ENCODE peak calls at places on chromosomes 6 and 20, in nine cellular contexts. One of them, this sample, is unnamed.

GRCh38 chr20:33301192-33301930 is 18.3 kb downstream of the BPIFB1 start:
- DNase-seq in choroid plexus epithelial cell: peak
- DNase-seq in CD8-positive, alpha-beta memory T cell: no peak
- DNase-seq in psoas muscle: no peak
- DNase-seq in HL-60: no peak
- DNase-seq in small intestine: no peak
- DNase-seq in cardiac fibroblast: peak
- DNase-seq in ascending aorta: no peak
- DNase-seq in esophagus squamous epithelium: no peak
- DNase-seq in this sample: no peak

GRCh38 chr6:6810727-6811126 is 222.2 kb downstream of the LY86 start:
- DNase-seq in ascending aorta: no peak
- DNase-seq in cardiac fibroblast: no peak
- DNase-seq in choroid plexus epithelial cell: no peak
- DNase-seq in psoas muscle: no peak
- DNase-seq in esophagus squamous epithelium: no peak
- DNase-seq in HL-60: no peak
- DNase-seq in small intestine: no peak
- DNase-seq in CD8-positive, alpha-beta memory T cell: peak
- DNase-seq in this sample: no peak

GRCh38 chr20:41395669-41396664 is 29.3 kb upstream of the EMILIN3 start:
- DNase-seq in HL-60: no peak
- DNase-seq in psoas muscle: no peak
- DNase-seq in CD8-positive, alpha-beta memory T cell: no peak
- DNase-seq in choroid plexus epithelial cell: no peak
- DNase-seq in esophagus squamous epithelium: no peak
- DNase-seq in small intestine: no peak
- DNase-seq in ascending aorta: no peak
- DNase-seq in cardiac fibroblast: no peak
- DNase-seq in this sample: no peak

GRCh38 chr6:166477647-166478365 is 95.1 kb upstream of the MPC1 start:
- DNase-seq in psoas muscle: peak
- DNase-seq in cardiac fibroblast: peak
- DNase-seq in CD8-positive, alpha-beta memory T cell: no peak
- DNase-seq in HL-60: no peak
- DNase-seq in choroid plexus epithelial cell: no peak
- DNase-seq in ascending aorta: no peak
- DNase-seq in small intestine: no peak
- DNase-seq in esophagus squamous epithelium: no peak
- DNase-seq in this sample: no peak

GRCh38 chr20:18672826-18673225 is 85.0 kb downstream of the DTD1 start:
- DNase-seq in small intestine: peak
- DNase-seq in ascending aorta: no peak
- DNase-seq in choroid plexus epithelial cell: no peak
- DNase-seq in esophagus squamous epithelium: no peak
- DNase-seq in CD8-positive, alpha-beta memory T cell: no peak
- DNase-seq in cardiac fibroblast: no peak
- DNase-seq in psoas muscle: no peak
- DNase-seq in HL-60: no peak
- DNase-seq in this sample: no peak

GRCh38 chr20:21302645-21303060 is 478 bp upstream of the XRN2 start:
- DNase-seq in HL-60: no peak
- DNase-seq in cardiac fibroblast: no peak
- DNase-seq in psoas muscle: no peak
- DNase-seq in small intestine: no peak
- DNase-seq in ascending aorta: no peak
- DNase-seq in choroid plexus epithelial cell: no peak
- DNase-seq in esophagus squamous epithelium: no peak
- DNase-seq in CD8-positive, alpha-beta memory T cell: no peak
- DNase-seq in this sample: no peak

GRCh38 chr20:35837577-35838195 is 65.9 kb downstream of the PHF20 start:
- DNase-seq in psoas muscle: no peak
- DNase-seq in ascending aorta: no peak
- DNase-seq in HL-60: no peak
- DNase-seq in choroid plexus epithelial cell: peak
- DNase-seq in cardiac fibroblast: no peak
- DNase-seq in esophagus squamous epithelium: no peak
- DNase-seq in small intestine: no peak
- DNase-seq in CD8-positive, alpha-beta memory T cell: no peak
- DNase-seq in this sample: no peak

GRCh38 chr20:42530855-42531674 is 658.6 kb downstream of the PTPRT start:
- DNase-seq in small intestine: peak
- DNase-seq in choroid plexus epithelial cell: peak
- DNase-seq in cardiac fibroblast: peak
- DNase-seq in psoas muscle: no peak
- DNase-seq in esophagus squamous epithelium: no peak
- DNase-seq in HL-60: peak
- DNase-seq in ascending aorta: no peak
- DNase-seq in CD8-positive, alpha-beta memory T cell: no peak
- DNase-seq in this sample: peak

GRCh38 chr6:43877463-43878126 is 107.6 kb downstream of the VEGFA start:
- DNase-seq in choroid plexus epithelial cell: no peak
- DNase-seq in esophagus squamous epithelium: no peak
- DNase-seq in psoas muscle: no peak
- DNase-seq in cardiac fibroblast: no peak
- DNase-seq in HL-60: no peak
- DNase-seq in CD8-positive, alpha-beta memory T cell: no peak
- DNase-seq in ascending aorta: no peak
- DNase-seq in small intestine: no peak
- DNase-seq in this sample: no peak

GRCh38 chr20:34546751-34547181 is 11.8 kb upstream of the MAP1LC3A start:
- DNase-seq in HL-60: no peak
- DNase-seq in ascending aorta: no peak
- DNase-seq in CD8-positive, alpha-beta memory T cell: no peak
- DNase-seq in choroid plexus epithelial cell: no peak
- DNase-seq in small intestine: peak
- DNase-seq in psoas muscle: no peak
- DNase-seq in cardiac fibroblast: no peak
- DNase-seq in esophagus squamous epithelium: no peak
- DNase-seq in this sample: no peak

GRCh38 chr20:34074101-34074760 is 37.8 kb downstream of the EIF2S2 start:
- DNase-seq in ascending aorta: no peak
- DNase-seq in esophagus squamous epithelium: no peak
- DNase-seq in choroid plexus epithelial cell: no peak
- DNase-seq in small intestine: no peak
- DNase-seq in psoas muscle: no peak
- DNase-seq in HL-60: no peak
- DNase-seq in CD8-positive, alpha-beta memory T cell: no peak
- DNase-seq in cardiac fibroblast: no peak
- DNase-seq in this sample: no peak

GRCh38 chr6:107345398-107345797 is 114.0 kb downstream of the PDSS2 start:
- DNase-seq in psoas muscle: no peak
- DNase-seq in choroid plexus epithelial cell: no peak
- DNase-seq in small intestine: no peak
- DNase-seq in ascending aorta: no peak
- DNase-seq in esophagus squamous epithelium: no peak
- DNase-seq in CD8-positive, alpha-beta memory T cell: no peak
- DNase-seq in cardiac fibroblast: no peak
- DNase-seq in HL-60: peak
- DNase-seq in this sample: no peak

GRCh38 chr6:121809211-121809610 is 373.8 kb downstream of the GJA1 start:
- DNase-seq in HL-60: no peak
- DNase-seq in choroid plexus epithelial cell: peak
- DNase-seq in cardiac fibroblast: peak
- DNase-seq in esophagus squamous epithelium: no peak
- DNase-seq in ascending aorta: no peak
- DNase-seq in psoas muscle: no peak
- DNase-seq in small intestine: no peak
- DNase-seq in CD8-positive, alpha-beta memory T cell: no peak
- DNase-seq in this sample: no peak

GRCh38 chr6:9830808-9831207 is 584.1 kb downstream of the TFAP2A start:
- DNase-seq in esophagus squamous epithelium: no peak
- DNase-seq in small intestine: no peak
- DNase-seq in choroid plexus epithelial cell: no peak
- DNase-seq in cardiac fibroblast: no peak
- DNase-seq in ascending aorta: no peak
- DNase-seq in psoas muscle: no peak
- DNase-seq in HL-60: no peak
- DNase-seq in CD8-positive, alpha-beta memory T cell: no peak
- DNase-seq in this sample: no peak

GRCh38 chr6:5587648-5588047 is 326.3 kb downstream of the FARS2 start:
- DNase-seq in CD8-positive, alpha-beta memory T cell: no peak
- DNase-seq in cardiac fibroblast: no peak
- DNase-seq in small intestine: no peak
- DNase-seq in choroid plexus epithelial cell: no peak
- DNase-seq in HL-60: no peak
- DNase-seq in ascending aorta: no peak
- DNase-seq in esophagus squamous epithelium: no peak
- DNase-seq in psoas muscle: no peak
- DNase-seq in this sample: no peak

GRCh38 chr6:9520417-9521151 is 894.3 kb downstream of the TFAP2A start:
- DNase-seq in esophagus squamous epithelium: no peak
- DNase-seq in CD8-positive, alpha-beta memory T cell: no peak
- DNase-seq in choroid plexus epithelial cell: peak
- DNase-seq in small intestine: no peak
- DNase-seq in HL-60: no peak
- DNase-seq in ascending aorta: no peak
- DNase-seq in cardiac fibroblast: peak
- DNase-seq in psoas muscle: no peak
- DNase-seq in this sample: no peak

GRCh38 chr20:8782804-8783203 is 286.1 kb upstream of the PLCB4 start:
- DNase-seq in ascending aorta: no peak
- DNase-seq in cardiac fibroblast: peak
- DNase-seq in esophagus squamous epithelium: no peak
- DNase-seq in CD8-positive, alpha-beta memory T cell: no peak
- DNase-seq in small intestine: no peak
- DNase-seq in psoas muscle: no peak
- DNase-seq in HL-60: no peak
- DNase-seq in choroid plexus epithelial cell: peak
- DNase-seq in this sample: no peak

GRCh38 chr20:35305682-35306556 is 13.7 kb upstream of the FAM83C start:
- DNase-seq in ascending aorta: peak
- DNase-seq in CD8-positive, alpha-beta memory T cell: no peak
- DNase-seq in psoas muscle: peak
- DNase-seq in HL-60: peak
- DNase-seq in choroid plexus epithelial cell: peak
- DNase-seq in esophagus squamous epithelium: peak
- DNase-seq in cardiac fibroblast: peak
- DNase-seq in small intestine: peak
- DNase-seq in this sample: no peak

GRCh38 chr6:13371421-13372072 is 43.2 kb upstream of the TBC1D7 start:
- DNase-seq in esophagus squamous epithelium: no peak
- DNase-seq in ascending aorta: no peak
- DNase-seq in small intestine: no peak
- DNase-seq in cardiac fibroblast: no peak
- DNase-seq in CD8-positive, alpha-beta memory T cell: no peak
- DNase-seq in HL-60: no peak
- DNase-seq in choroid plexus epithelial cell: no peak
- DNase-seq in psoas muscle: no peak
- DNase-seq in this sample: no peak

GRCh38 chr6:159168536-159169192 is 536 bp upstream of the FNDC1 start:
- DNase-seq in esophagus squamous epithelium: no peak
- DNase-seq in psoas muscle: peak
- DNase-seq in cardiac fibroblast: peak
- DNase-seq in ascending aorta: no peak
- DNase-seq in CD8-positive, alpha-beta memory T cell: no peak
- DNase-seq in HL-60: no peak
- DNase-seq in small intestine: no peak
- DNase-seq in choroid plexus epithelial cell: no peak
- DNase-seq in this sample: no peak

GRCh38 chr6:80211295-80211694 is 104.8 kb downstream of the BCKDHB start:
- DNase-seq in CD8-positive, alpha-beta memory T cell: no peak
- DNase-seq in esophagus squamous epithelium: no peak
- DNase-seq in cardiac fibroblast: peak
- DNase-seq in HL-60: no peak
- DNase-seq in psoas muscle: no peak
- DNase-seq in choroid plexus epithelial cell: peak
- DNase-seq in small intestine: no peak
- DNase-seq in ascending aorta: no peak
- DNase-seq in this sample: no peak

GRCh38 chr6:75368151-75368779 is 83.7 kb upstream of the TMEM30A start:
- DNase-seq in ascending aorta: no peak
- DNase-seq in choroid plexus epithelial cell: peak
- DNase-seq in esophagus squamous epithelium: no peak
- DNase-seq in small intestine: no peak
- DNase-seq in HL-60: no peak
- DNase-seq in psoas muscle: no peak
- DNase-seq in CD8-positive, alpha-beta memory T cell: no peak
- DNase-seq in cardiac fibroblast: peak
- DNase-seq in this sample: no peak

GRCh38 chr6:113359155-113360140 is 497.7 kb upstream of the MARCKS start:
- DNase-seq in HL-60: no peak
- DNase-seq in choroid plexus epithelial cell: peak
- DNase-seq in ascending aorta: no peak
- DNase-seq in psoas muscle: no peak
- DNase-seq in cardiac fibroblast: peak
- DNase-seq in CD8-positive, alpha-beta memory T cell: no peak
- DNase-seq in small intestine: no peak
- DNase-seq in esophagus squamous epithelium: no peak
- DNase-seq in this sample: no peak

GRCh38 chr6:1524040-1524480 is 85.7 kb upstream of the FOXC1 start:
- DNase-seq in choroid plexus epithelial cell: peak
- DNase-seq in esophagus squamous epithelium: no peak
- DNase-seq in CD8-positive, alpha-beta memory T cell: peak
- DNase-seq in HL-60: peak
- DNase-seq in cardiac fibroblast: peak
- DNase-seq in small intestine: peak
- DNase-seq in psoas muscle: peak
- DNase-seq in ascending aorta: peak
- DNase-seq in this sample: no peak
- H3K4me3 ChIP-seq in choroid plexus epithelial cell: peak
- H3K4me3 ChIP-seq in esophagus squamous epithelium: no peak
- H3K4me3 ChIP-seq in CD8-positive, alpha-beta memory T cell: peak
- H3K4me3 ChIP-seq in HL-60: no peak
- H3K4me3 ChIP-seq in cardiac fibroblast: no peak
- H3K4me3 ChIP-seq in small intestine: no peak
- H3K4me3 ChIP-seq in psoas muscle: peak
- H3K4me3 ChIP-seq in ascending aorta: peak
- H3K4me3 ChIP-seq in this sample: no peak

GRCh38 chr6:158017621-158018369 is 36.1 kb downstream of the SYNJ2 start:
- DNase-seq in ascending aorta: no peak
- DNase-seq in CD8-positive, alpha-beta memory T cell: no peak
- DNase-seq in small intestine: no peak
- DNase-seq in choroid plexus epithelial cell: no peak
- DNase-seq in cardiac fibroblast: no peak
- DNase-seq in HL-60: no peak
- DNase-seq in psoas muscle: no peak
- DNase-seq in esophagus squamous epithelium: no peak
- DNase-seq in this sample: no peak
- H3K4me3 ChIP-seq in ascending aorta: no peak
- H3K4me3 ChIP-seq in CD8-positive, alpha-beta memory T cell: no peak
- H3K4me3 ChIP-seq in small intestine: no peak
- H3K4me3 ChIP-seq in choroid plexus epithelial cell: peak
- H3K4me3 ChIP-seq in cardiac fibroblast: no peak
- H3K4me3 ChIP-seq in HL-60: no peak
- H3K4me3 ChIP-seq in psoas muscle: peak
- H3K4me3 ChIP-seq in esophagus squamous epithelium: no peak
- H3K4me3 ChIP-seq in this sample: no peak

GRCh38 chr6:139370047-139370706 is 4.3 kb downstream of the CITED2 start:
- DNase-seq in HL-60: peak
- DNase-seq in small intestine: peak
- DNase-seq in choroid plexus epithelial cell: peak
- DNase-seq in ascending aorta: no peak
- DNase-seq in cardiac fibroblast: peak
- DNase-seq in esophagus squamous epithelium: no peak
- DNase-seq in psoas muscle: no peak
- DNase-seq in CD8-positive, alpha-beta memory T cell: no peak
- DNase-seq in this sample: no peak
- H3K4me3 ChIP-seq in HL-60: peak
- H3K4me3 ChIP-seq in small intestine: peak
- H3K4me3 ChIP-seq in choroid plexus epithelial cell: peak
- H3K4me3 ChIP-seq in ascending aorta: peak
- H3K4me3 ChIP-seq in cardiac fibroblast: no peak
- H3K4me3 ChIP-seq in esophagus squamous epithelium: peak
- H3K4me3 ChIP-seq in psoas muscle: peak
- H3K4me3 ChIP-seq in CD8-positive, alpha-beta memory T cell: peak
- H3K4me3 ChIP-seq in this sample: no peak

GRCh38 chr20:30910937-30911725 is 346.3 kb upstream of the DEFB115 start:
- DNase-seq in HL-60: no peak
- DNase-seq in esophagus squamous epithelium: no peak
- DNase-seq in CD8-positive, alpha-beta memory T cell: no peak
- DNase-seq in cardiac fibroblast: no peak
- DNase-seq in small intestine: no peak
- DNase-seq in ascending aorta: no peak
- DNase-seq in choroid plexus epithelial cell: no peak
- DNase-seq in psoas muscle: no peak
- DNase-seq in this sample: no peak
- H3K4me3 ChIP-seq in HL-60: no peak
- H3K4me3 ChIP-seq in esophagus squamous epithelium: no peak
- H3K4me3 ChIP-seq in CD8-positive, alpha-beta memory T cell: no peak
- H3K4me3 ChIP-seq in cardiac fibroblast: no peak
- H3K4me3 ChIP-seq in small intestine: no peak
- H3K4me3 ChIP-seq in ascending aorta: no peak
- H3K4me3 ChIP-seq in choroid plexus epithelial cell: no peak
- H3K4me3 ChIP-seq in psoas muscle: no peak
- H3K4me3 ChIP-seq in this sample: no peak